ENCODE peak calls at places on chromosomes 1 and 21, in seven cellular contexts. J is AG10803, P is body of pancreas, C is fibroblast of the aortic adventitia, M is IMR-90, H is hepatocyte, Q is suprapubic skin. O is an unnamed sample.

GRCh38 chr1:202145325-202146140 is 996 bp upstream of the ARL8A start:
- DNase-seq in J (no peak), Q (no peak), M (no peak), C (peak; percentile 20), P (no peak), H (no peak), O (no peak)

GRCh38 chr1:27596261-27596660 is 7.7 kb downstream of the AHDC1 start:
- DNase-seq in J (no peak), H (no peak), M (no peak), C (no peak), Q (no peak), P (no peak), O (no peak)

GRCh38 chr1:25917996-25918395 is 11.8 kb upstream of the STMN1 start:
- DNase-seq in Q (no peak), H (no peak), J (no peak), M (peak; percentile 51), C (peak; percentile 53), P (no peak), O (no peak)

GRCh38 chr1:109482796-109483638 is 688 bp upstream of the ATXN7L2 start:
- DNase-seq in H (peak; percentile 55), P (peak; percentile 22), Q (peak; percentile 80), J (no peak), M (peak; percentile 13), C (no peak), O (no peak)

GRCh38 chr1:221919743-221920142 is 177.9 kb upstream of the DUSP10 start:
- DNase-seq in H (no peak), J (no peak), C (no peak), Q (no peak), P (no peak), M (no peak), O (no peak)

GRCh38 chr1:237467320-237467719 is 423.4 kb downstream of the ZP4 start:
- DNase-seq in Q (no peak), P (no peak), M (no peak), C (no peak), J (no peak), H (no peak), O (no peak)

GRCh38 chr1:228410671-228411070 is 4.0 kb upstream of the TRIM11 start:
- DNase-seq in P (no peak), C (no peak), M (no peak), J (no peak), Q (peak; percentile 54), H (no peak), O (peak; percentile 69)

GRCh38 chr1:36142121-36142520 is 7.2 kb downstream of the TRAPPC3 start:
- DNase-seq in Q (no peak), C (no peak), J (no peak), M (no peak), H (no peak), P (no peak), O (no peak)

GRCh38 chr1:223411309-223411708 is 18.1 kb downstream of the CCDC185 start:
- DNase-seq in P (no peak), Q (no peak), J (peak; percentile 85), M (peak; percentile 88), C (peak; percentile 83), H (no peak), O (no peak)

GRCh38 chr1:34787461-34788420 is 5.1 kb upstream of the GJA4 start:
- DNase-seq in P (no peak), Q (peak; percentile 39), J (peak; percentile 25), M (peak; percentile 39), H (no peak), C (peak; percentile 29), O (no peak)

GRCh38 chr1:26130695-26131094 is 19.1 kb downstream of the PDIK1L start:
- DNase-seq in C (no peak), P (no peak), J (no peak), Q (no peak), H (no peak), M (no peak), O (no peak)

GRCh38 chr1:47731730-47732129 is 265.5 kb downstream of the TRABD2B start:
- DNase-seq in C (no peak), H (no peak), J (no peak), M (no peak), P (no peak), Q (no peak), O (no peak)

GRCh38 chr1:177223359-177223758 is 52.6 kb downstream of the BRINP2 start:
- DNase-seq in P (no peak), Q (no peak), M (no peak), H (no peak), J (no peak), C (no peak), O (no peak)

GRCh38 chr1:60880202-60880601 is 202.2 kb upstream of the NFIA start:
- DNase-seq in P (no peak), Q (no peak), H (no peak), J (no peak), M (no peak), C (no peak), O (no peak)

GRCh38 chr1:206503591-206504362 is 3.6 kb upstream of the RASSF5 start:
- DNase-seq in P (peak; percentile 28), C (peak; percentile 98), J (peak; percentile 94), M (peak; percentile 98), H (peak; percentile 50), Q (peak; percentile 83), O (no peak)

GRCh38 chr1:97364086-97364485 is 556.7 kb downstream of the DPYD start:
- DNase-seq in C (peak; percentile 64), J (peak; percentile 69), M (peak; percentile 73), Q (no peak), H (no peak), P (no peak), O (no peak)

GRCh38 chr21:33064623-33064996 is 5.3 kb upstream of the OLIG1 start:
- DNase-seq in M (no peak), J (no peak), C (no peak), Q (no peak), P (no peak), H (no peak), O (no peak)

GRCh38 chr1:12184008-12184681 is 17.4 kb downstream of the TNFRSF1B start:
- DNase-seq in M (peak; percentile 85), Q (peak; percentile 91), J (peak; percentile 83), P (peak; percentile 52), C (peak; percentile 92), H (peak; percentile 65), O (no peak)

GRCh38 chr1:49226758-49227157 is 450.1 kb upstream of the BEND5 start:
- DNase-seq in J (no peak), P (no peak), Q (no peak), H (no peak), C (no peak), M (no peak), O (no peak)

GRCh38 chr1:1777950-1778826 is at the start of gene NADK:
- DNase-seq in C (peak; percentile 35), H (peak; percentile 88), M (peak; percentile 35), J (peak; percentile 40), P (peak; percentile 73), Q (no peak), O (no peak)

GRCh38 chr1:244231572-244232315 is 180.7 kb downstream of the ZBTB18 start:
- DNase-seq in Q (no peak), H (no peak), C (peak; percentile 22), J (peak; percentile 29), M (peak; percentile 28), P (peak; percentile 82), O (no peak)

GRCh38 chr1:92081031-92081430 is 886 bp downstream of the BTBD8 start:
- DNase-seq in M (no peak), J (no peak), P (no peak), Q (no peak), H (no peak), C (no peak), O (no peak)

GRCh38 chr1:234393190-234393589 is 19.9 kb downstream of the COA6 start:
- DNase-seq in P (no peak), J (no peak), Q (no peak), C (no peak), M (no peak), H (no peak), O (no peak)
- TF ChIP-seq CTCF in P (no peak), J (no peak), Q (no peak), C (no peak), M (no peak), H (no peak), O (peak; percentile 13)

GRCh38 chr1:68051475-68051874 is 1.0 kb upstream of the DIRAS3 start:
- DNase-seq in J (peak; percentile 73), Q (peak; percentile 63), C (peak; percentile 66), H (peak; percentile 77), M (peak; percentile 68), P (peak; percentile 81), O (peak; percentile 73)
- TF ChIP-seq CTCF in J (peak; percentile 66), Q (no peak), C (peak; percentile 60), H (peak; percentile 44), M (peak; percentile 50), P (no peak), O (peak; percentile 70)

GRCh38 chr1:6809461-6809860 is 24.2 kb downstream of the CAMTA1 start:
- DNase-seq in P (no peak), M (no peak), Q (no peak), J (no peak), H (no peak), C (no peak), O (no peak)

GRCh38 chr1:6811587-6811986 is 26.3 kb downstream of the CAMTA1 start:
- DNase-seq in J (no peak), H (no peak), C (peak; percentile 59), P (no peak), Q (no peak), M (no peak), O (no peak)

GRCh38 chr1:6807782-6808181 is 22.5 kb downstream of the CAMTA1 start:
- DNase-seq in H (peak; percentile 47), J (no peak), P (no peak), M (peak; percentile 40), C (no peak), Q (no peak), O (no peak)

GRCh38 chr1:6815722-6816121 is 30.5 kb downstream of the CAMTA1 start:
- DNase-seq in M (no peak), P (no peak), C (no peak), H (no peak), J (no peak), Q (no peak), O (no peak)

GRCh38 chr1:6813165-6813564 is 27.9 kb downstream of the CAMTA1 start:
- DNase-seq in C (no peak), H (no peak), Q (no peak), M (no peak), P (no peak), J (no peak), O (no peak)
- TF ChIP-seq CTCF in C (no peak), H (no peak), Q (no peak), M (no peak), P (no peak), J (no peak), O (no peak)

GRCh38 chr1:37877991-37878544 is 18.7 kb upstream of the MTF1 start:
- DNase-seq in M (no peak), J (no peak), Q (no peak), P (no peak), H (peak; percentile 61), C (no peak), O (no peak)

GRCh38 chr1:37872692-37873091 is 13.3 kb upstream of the MTF1 start:
- DNase-seq in Q (no peak), J (no peak), P (no peak), C (no peak), M (no peak), H (no peak), O (no peak)

GRCh38 chr1:37879865-37880264 is 20.5 kb upstream of the MTF1 start:
- DNase-seq in H (peak; percentile 51), J (no peak), Q (no peak), P (no peak), M (no peak), C (no peak), O (no peak)

DNA sequence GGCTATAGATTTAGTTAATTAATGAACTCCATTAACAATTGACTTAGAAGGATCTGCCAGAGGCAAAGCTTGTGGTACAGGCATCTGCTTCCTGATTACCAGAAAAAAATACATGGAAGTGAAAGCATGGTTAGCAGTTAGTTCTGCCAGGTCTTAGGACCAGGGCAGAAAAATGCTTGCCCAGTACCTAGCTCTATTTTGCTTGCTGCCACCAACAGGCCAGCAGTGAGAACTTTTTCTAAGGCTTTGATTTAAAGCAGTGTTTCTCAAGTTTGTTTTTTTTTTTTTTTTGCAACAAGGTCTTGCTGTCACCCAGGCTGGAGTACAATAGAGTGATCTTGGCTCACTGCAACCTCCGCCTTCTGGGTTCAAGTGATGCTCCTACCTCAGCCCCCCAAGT is 16.4 kb upstream of the MTF1 start:
- DNase-seq in J (no peak), M (no peak), Q (no peak), C (no peak), P (no peak), H (no peak), O (no peak)
- TF ChIP-seq CTCF in J (no peak), M (no peak), Q (no peak), C (no peak), P (no peak), H (peak; percentile 12), O (peak; percentile 62)